ENCODE peak calls at places on chromosomes 3 and 15, in eight cellular contexts. K is CD8-positive, alpha-beta T cell; J is astrocyte of the spinal cord; I is tibial nerve; V is Kasumi-1; A is Calu3; O is islet precursor cell; T is neural progenitor cell. N is an unnamed sample.

GRCh38 chr3:11014253-11014652 is 21.7 kb downstream of the SLC6A1 start:
- DNase-seq in T (no peak), V (no peak), O (no peak), A (no peak), K (no peak), J (no peak), I (no peak), N (no peak)

GRCh38 chr3:39794880-39795279 is 14.5 kb upstream of the MYRIP start:
- DNase-seq in V (no peak), K (no peak), A (no peak), O (no peak), J (no peak), T (no peak), I (no peak), N (no peak)

GRCh38 chr3:125443923-125444322 is 68.8 kb upstream of the ZNF148 start:
- DNase-seq in I (no peak), J (peak), A (no peak), K (no peak), V (no peak), O (no peak), T (no peak), N (no peak)

GRCh38 chr15:61169275-61169903 is 59.7 kb downstream of the RORA start:
- DNase-seq in O (no peak), K (no peak), A (no peak), V (no peak), I (no peak), J (no peak), T (no peak), N (no peak)

GRCh38 chr3:65672876-65673815 is 365.6 kb downstream of the MAGI1 start:
- DNase-seq in J (peak), V (peak), O (peak), K (no peak), A (peak), I (peak), T (peak), N (no peak)

GRCh38 chr3:123489400-123490004 is 40.6 kb upstream of the ADCY5 start:
- DNase-seq in I (peak), V (peak), T (peak), K (peak), J (peak), O (peak), A (peak), N (peak)

GRCh38 chr3:4524423-4524769 is 31.2 kb downstream of the ITPR1 start:
- DNase-seq in J (no peak), O (no peak), V (no peak), K (no peak), I (no peak), A (no peak), T (no peak), N (no peak)

GRCh38 chr3:155292693-155293092 is 790 bp downstream of the STRIT1 start:
- DNase-seq in K (no peak), T (no peak), O (no peak), A (no peak), V (no peak), I (no peak), J (no peak), N (no peak)

GRCh38 chr3:48739955-48740823 is 23.2 kb upstream of the IP6K2 start:
- DNase-seq in J (peak), O (peak), T (peak), A (peak), V (peak), I (peak), K (peak), N (peak)

GRCh38 chr3:42012935-42013651 is 51.2 kb upstream of the ULK4 start:
- DNase-seq in I (peak), O (peak), J (peak), V (peak), K (peak), T (peak), A (peak), N (peak)

GRCh38 chr3:131386429-131386926 is 4.9 kb downstream of the NUDT16 start:
- DNase-seq in I (peak), A (no peak), J (peak), T (no peak), O (no peak), V (peak), K (no peak), N (no peak)

GRCh38 chr3:108804437-108804836 is 18.1 kb upstream of the TRAT1 start:
- DNase-seq in A (no peak), J (no peak), I (no peak), O (no peak), K (no peak), V (no peak), T (peak), N (no peak)

N was measured in CD4-positive, alpha-beta T cell.